ENCODE peak calls at places on chromosomes 4 and X, in nine cellular contexts. W is iPS DF 6.9; G is mesendoderm; C is stimulated activated CD8-positive, alpha-beta memory T cell treated with anti-CD3 and anti-CD28 coated beads, Interleukin-15, amount 100 ng/mL, for 24 hours; K is GM23338; R is ecto neural progenitor cell; I is colonic mucosa; B is H1; U is substantia nigra. T is an unnamed sample.
A peak's percentile ranks its signal among the peaks of the same experiment; 100 is the strongest.

GRCh38 chr4:5753366-5753765 is 42.4 kb downstream of the EVC start:
- DNase-seq in W (no peak), G (no peak), C (no peak), K (no peak), R (no peak), I (no peak), B (no peak), U (no peak), T (no peak)

GRCh38 chr4:137390707-137391106 is 141.6 kb downstream of the PCDH18 start:
- DNase-seq in W (no peak), G (no peak), C (no peak), K (no peak), R (no peak), I (no peak), B (no peak), U (no peak), T (peak; percentile 32)

GRCh38 chr4:73869130-73870055 is at the start of gene CXCL1:
- DNase-seq in W (no peak), G (peak; percentile 44), C (no peak), K (peak; percentile 79), R (peak; percentile 66), I (peak; percentile 85), B (no peak), U (no peak), T (peak; percentile 50)

GRCh38 chr4:121551881-121552280 is 144.9 kb downstream of the ANXA5 start:
- DNase-seq in W (no peak), G (no peak), C (no peak), K (no peak), R (no peak), I (no peak), B (no peak), U (no peak), T (no peak)

GRCh38 chr4:53579826-53580225 is 11.5 kb downstream of the LNX1 start:
- DNase-seq in W (no peak), G (no peak), C (no peak), K (no peak), R (no peak), I (no peak), B (no peak), U (no peak), T (no peak)

GRCh38 chr4:108199881-108200280 is 31.1 kb upstream of the LEF1 start:
- DNase-seq in W (no peak), G (no peak), C (no peak), K (no peak), R (no peak), I (no peak), B (no peak), U (no peak), T (no peak)

GRCh38 chr4:177008836-177009501 is 216.2 kb upstream of the VEGFC start:
- DNase-seq in W (no peak), G (no peak), C (no peak), K (no peak), R (no peak), I (no peak), B (no peak), U (no peak), T (no peak)

GRCh38 chrX:140360284-140360683 is 144.6 kb downstream of the SOX3 start:
- DNase-seq in W (no peak), G (peak; percentile 5), C (no peak), K (no peak), R (no peak), I (no peak), B (no peak), U (no peak), T (no peak)

GRCh38 chr4:3317656-3318211 is 24.9 kb downstream of the RGS12 start:
- DNase-seq in W (no peak), G (no peak), C (no peak), K (no peak), R (peak; percentile 40), I (peak; percentile 15), B (no peak), U (no peak), T (no peak)

GRCh38 chrX:15269120-15269519 is 763 bp downstream of the ASB9 start:
- DNase-seq in W (no peak), G (no peak), C (no peak), K (no peak), R (no peak), I (no peak), B (no peak), U (no peak), T (no peak)

GRCh38 chrX:25600776-25601175 is 537.4 kb upstream of the MAGEB18 start:
- DNase-seq in W (no peak), G (no peak), C (no peak), K (no peak), R (no peak), I (no peak), B (no peak), U (no peak), T (peak; percentile 64)

GRCh38 chrX:55709735-55710134 is 7.8 kb upstream of the RRAGB start:
- DNase-seq in W (no peak), G (peak; percentile 48), C (no peak), K (peak; percentile 28), R (no peak), I (no peak), B (no peak), U (no peak), T (peak; percentile 25)

GRCh38 chr4:83644677-83645639 is 109.0 kb downstream of the GPAT3 start:
- DNase-seq in W (peak; percentile 52), G (peak; percentile 69), C (no peak), K (peak; percentile 78), R (no peak), I (no peak), B (no peak), U (no peak), T (peak; percentile 71)

GRCh38 chr4:151717909-151718613 is 42.7 kb downstream of the GATB start:
- DNase-seq in W (no peak), G (no peak), C (no peak), K (no peak), R (no peak), I (no peak), B (no peak), U (no peak), T (no peak)

GRCh38 chrX:17836830-17837229 is 24.3 kb downstream of the RAI2 start:
- DNase-seq in W (no peak), G (peak; percentile 4), C (no peak), K (no peak), R (no peak), I (no peak), B (no peak), U (no peak), T (no peak)

GRCh38 chrX:13937370-13938052 is 92.2 kb downstream of the GEMIN8 start:
- DNase-seq in W (no peak), G (peak; percentile 88), C (no peak), K (no peak), R (peak; percentile 41), I (no peak), B (no peak), U (peak; percentile 60), T (peak; percentile 42)

GRCh38 chr4:83535520-83535944 is 376 bp upstream of the GPAT3 start:
- DNase-seq in W (no peak), G (peak; percentile 48), C (no peak), K (peak; percentile 75), R (peak; percentile 56), I (peak; percentile 82), B (no peak), U (no peak), T (peak; percentile 77)

GRCh38 chr4:31230579-31230978 is 510.4 kb downstream of the PCDH7 start:
- DNase-seq in W (no peak), G (no peak), C (no peak), K (no peak), R (no peak), I (no peak), B (no peak), U (no peak), T (no peak)

GRCh38 chr4:23991444-23991843 is 101.6 kb upstream of the PPARGC1A start:
- DNase-seq in W (no peak), G (no peak), C (no peak), K (no peak), R (no peak), I (no peak), B (no peak), U (no peak), T (no peak)

GRCh38 chrX:109890910-109891502 is 111.9 kb upstream of the TMEM164 start:
- DNase-seq in W (peak; percentile 35), G (peak; percentile 81), C (no peak), K (peak; percentile 80), R (peak; percentile 73), I (peak; percentile 48), B (peak; percentile 10), U (peak; percentile 11), T (peak; percentile 61)

GRCh38 chrX:45006002-45006800 is 133.2 kb downstream of the KDM6A start:
- DNase-seq in W (no peak), G (peak; percentile 70), C (no peak), K (peak; percentile 29), R (no peak), I (no peak), B (no peak), U (no peak), T (peak; percentile 39)

GRCh38 chr4:161121451-161121850 is 1042.3 kb downstream of the FSTL5 start:
- DNase-seq in W (no peak), G (peak; percentile 14), C (no peak), K (no peak), R (no peak), I (no peak), B (no peak), U (no peak), T (no peak)

GRCh38 chr4:153000068-153000420 is 63.9 kb downstream of the FHDC1 start:
- DNase-seq in W (no peak), G (no peak), C (no peak), K (no peak), R (no peak), I (no peak), B (no peak), U (no peak), T (no peak)

GRCh38 chr4:170772429-170772828 is 682.7 kb upstream of the AADAT start:
- DNase-seq in W (no peak), G (no peak), C (no peak), K (no peak), R (no peak), I (no peak), B (no peak), U (no peak), T (no peak)

GRCh38 chr4:99886146-99886545 is 8.1 kb downstream of the LAMTOR3 start:
- DNase-seq in W (no peak), G (no peak), C (no peak), K (no peak), R (no peak), I (no peak), B (no peak), U (no peak), T (peak; percentile 79)

GRCh38 chrX:97876697-97877407 is 993.1 kb downstream of the RPA4 start:
- DNase-seq in W (no peak), G (no peak), C (no peak), K (no peak), R (no peak), I (no peak), B (no peak), U (no peak), T (no peak)

GRCh38 chrX:11908371-11908770 is 150.3 kb downstream of the MSL3 start:
- DNase-seq in W (no peak), G (peak; percentile 47), C (no peak), K (peak; percentile 57), R (no peak), I (no peak), B (no peak), U (no peak), T (peak; percentile 12)

GRCh38 chrX:136867518-136867917 is 13.0 kb downstream of the RBMX start:
- DNase-seq in W (no peak), G (no peak), C (no peak), K (no peak), R (no peak), I (no peak), B (no peak), U (no peak), T (no peak)

GRCh38 chrX:10677490-10677889 is 57.1 kb upstream of the MID1 start:
- DNase-seq in W (no peak), G (peak; percentile 36), C (no peak), K (no peak), R (no peak), I (no peak), B (no peak), U (peak; percentile 16), T (no peak)

GRCh38 chr4:186676531-186677158 is 47.0 kb downstream of the FAT1 start:
- DNase-seq in W (no peak), G (peak; percentile 75), C (no peak), K (peak; percentile 57), R (no peak), I (no peak), B (no peak), U (no peak), T (peak; percentile 92)

GRCh38 chr4:141486375-141486997 is 149.9 kb upstream of the IL15 start:
- DNase-seq in W (no peak), G (no peak), C (no peak), K (no peak), R (no peak), I (no peak), B (no peak), U (no peak), T (peak; percentile 75)

T was measured in astrocyte of the spinal cord.